ENCODE peak calls at places on chromosomes 11 and 22, in six cellular contexts. J, Z, M, F, P and L are unnamed samples.

GRCh38 chr22:17846326-17846992 is 72.2 kb upstream of the BID start:
- DNase-seq in P (no peak), J (no peak), Z (no peak), F (peak; percentile 58), M (no peak), L (no peak)

GRCh38 chr11:17528181-17528691 is 16.0 kb downstream of the USH1C start:
- DNase-seq in P (peak; percentile 28), M (no peak), F (peak; percentile 62), Z (no peak), J (peak; percentile 76), L (peak; percentile 38)

GRCh38 chr11:63592975-63593395 is 21.2 kb downstream of the PLAAT3 start:
- DNase-seq in M (no peak), J (peak; percentile 62), P (peak; percentile 44), F (peak; percentile 54), Z (no peak), L (no peak)

GRCh38 chr11:119157088-119157487 is 8.2 kb downstream of the ABCG4 start:
- DNase-seq in M (no peak), F (no peak), P (no peak), Z (no peak), J (no peak), L (no peak)

GRCh38 chr11:14424096-14424495 is 65.1 kb upstream of the RRAS2 start:
- DNase-seq in F (peak; percentile 43), Z (no peak), M (no peak), J (peak; percentile 49), P (peak; percentile 80), L (peak; percentile 80)

GRCh38 chr11:115256326-115257197 is 247.7 kb downstream of the CADM1 start:
- DNase-seq in M (no peak), F (no peak), Z (no peak), J (peak; percentile 79), P (no peak), L (peak; percentile 14)

GRCh38 chr22:44815099-44816070 is 63.0 kb downstream of the ARHGAP8 start:
- DNase-seq in M (no peak), Z (no peak), F (no peak), P (no peak), J (no peak), L (no peak)

GRCh38 chr11:31956310-31956709 is 134.6 kb upstream of the RCN1 start:
- DNase-seq in P (peak; percentile 36), Z (no peak), J (no peak), M (no peak), F (no peak), L (no peak)

GRCh38 chr11:101510608-101511007 is 73.2 kb downstream of the TRPC6 start:
- DNase-seq in F (no peak), M (no peak), P (no peak), Z (no peak), J (no peak), L (no peak)

GRCh38 chr11:125971618-125972017 is 25.8 kb downstream of the VSIG10L2 start:
- DNase-seq in J (peak; percentile 11), F (no peak), M (no peak), Z (no peak), P (no peak), L (no peak)

GRCh38 chr11:20731676-20732075 is 62.3 kb downstream of the NELL1 start:
- DNase-seq in M (no peak), Z (no peak), P (no peak), J (no peak), F (no peak), L (no peak)

GRCh38 chr22:22720201-22720723 is 75.8 kb downstream of the GGTLC2 start:
- DNase-seq in F (peak; percentile 69), M (no peak), J (peak; percentile 87), P (peak; percentile 34), Z (peak; percentile 21), L (peak; percentile 22)

GRCh38 chr11:103546236-103546635 is 437.0 kb downstream of the DYNC2H1 start:
- DNase-seq in P (peak; percentile 67), Z (no peak), M (no peak), J (no peak), F (no peak), L (no peak)

GRCh38 chr11:39209966-39210365 is 2249.5 kb downstream of the LRRC4C start:
- DNase-seq in Z (no peak), J (no peak), M (no peak), P (no peak), F (no peak), L (no peak)

GRCh38 chr22:42275176-42275575 is 4.7 kb upstream of the TCF20 start:
- DNase-seq in F (no peak), J (no peak), P (no peak), Z (no peak), M (no peak), L (no peak)

GRCh38 chr11:13355191-13355590 is 77.6 kb downstream of the BMAL1 start:
- DNase-seq in Z (no peak), J (no peak), P (no peak), M (no peak), F (peak; percentile 11), L (no peak)

GRCh38 chr11:87972133-87972532 is 203.1 kb downstream of the RAB38 start:
- DNase-seq in M (no peak), P (no peak), J (no peak), Z (no peak), F (no peak), L (no peak)

GRCh38 chr22:32707971-32708370 is 93.5 kb upstream of the TIMP3 start:
- DNase-seq in J (no peak), M (no peak), P (no peak), Z (no peak), F (no peak), L (no peak)

GRCh38 chr11:75577198-75577597 is 15.1 kb downstream of the SERPINH1 start:
- DNase-seq in P (peak; percentile 38), Z (no peak), F (peak; percentile 63), J (peak; percentile 65), M (no peak), L (peak; percentile 40)

GRCh38 chr11:125623064-125623463 is 1.9 kb upstream of the CHEK1 start:
- DNase-seq in P (no peak), J (no peak), M (no peak), Z (no peak), F (peak; percentile 54), L (no peak)

GRCh38 chr11:69820441-69820840 is 1.2 kb upstream of the FGF3 start:
- DNase-seq in Z (no peak), P (no peak), J (no peak), M (no peak), F (no peak), L (no peak)

GRCh38 chr11:945986-946385 is 20.3 kb downstream of the AP2A2 start:
- DNase-seq in F (peak; percentile 97), Z (peak; percentile 84), M (no peak), P (no peak), J (peak; percentile 88), L (peak; percentile 37)

GRCh38 chr11:120740424-120740823 is 228.9 kb downstream of the GRIK4 start:
- DNase-seq in F (no peak), P (no peak), M (no peak), J (no peak), Z (no peak), L (no peak)

GRCh38 chr11:45774023-45774655 is 30.8 kb upstream of the SLC35C1 start:
- DNase-seq in F (no peak), M (no peak), Z (no peak), J (no peak), P (no peak), L (no peak)

GRCh38 chr11:8273281-8273680 is 9.6 kb upstream of the LMO1 start:
- DNase-seq in J (no peak), F (no peak), P (peak; percentile 29), M (no peak), Z (no peak), L (no peak)

GRCh38 chr22:38733329-38734202 is 22.2 kb downstream of the SUN2 start:
- DNase-seq in P (peak; percentile 55), J (no peak), F (peak; percentile 50), Z (no peak), M (no peak), L (peak; percentile 35)

GRCh38 chr11:10294289-10294953 is 402 bp upstream of the SBF2 start:
- DNase-seq in Z (no peak), P (peak; percentile 87), M (no peak), J (peak; percentile 66), F (peak; percentile 71), L (peak; percentile 86)
- H3K18ac ChIP-seq in Z (peak overlapping the region; percentile 95), P (peak overlapping the region; percentile 58), M (peak overlapping the region; percentile 93), J (peak overlapping the region; percentile 78), F (peak overlapping the region; percentile 100), L (peak overlapping the region; percentile 99)

DNA sequence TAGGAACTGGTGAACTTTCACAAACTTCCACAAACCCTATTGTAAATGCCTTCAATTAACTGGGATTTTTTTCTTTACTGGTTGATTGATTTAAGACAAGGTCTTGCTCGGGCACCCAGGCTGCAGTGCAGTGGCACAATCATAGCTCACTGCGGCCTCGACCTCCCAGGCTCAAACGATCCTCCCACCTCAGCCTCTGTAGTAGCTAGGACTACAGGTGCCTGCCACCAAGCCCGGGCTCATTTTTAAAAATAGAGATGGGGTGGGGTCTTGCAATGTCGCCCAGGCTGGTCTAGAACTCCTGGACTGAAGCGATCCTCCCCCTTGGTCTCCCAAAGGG is 35.7 kb upstream of the POLA2 start:
- DNase-seq in M (no peak), P (no peak), J (no peak), F (no peak), Z (no peak), L (no peak)
- H3K4me3 ChIP-seq in M (peak overlapping the region; percentile 60), P (no peak overlapping the region), J (no peak overlapping the region), F (no peak overlapping the region), Z (peak overlapping the region; percentile 70), L (peak overlapping the region; percentile 76)

GRCh38 chr11:122123258-122123929 is 7.4 kb upstream of the BLID start:
- DNase-seq in Z (no peak), J (no peak), M (no peak), P (no peak), F (no peak), L (no peak)

GRCh38 chr11:122115520-122116343 is at the start of gene BLID:
- DNase-seq in J (peak; percentile 70), F (peak; percentile 73), Z (no peak), P (peak; percentile 46), M (no peak), L (peak; percentile 54)

GRCh38 chr11:122116591-122116990 is 576 bp upstream of the BLID start:
- DNase-seq in P (no peak), J (no peak), F (no peak), M (no peak), Z (no peak), L (no peak)

GRCh38 chr11:122122179-122122578 is 6.2 kb upstream of the BLID start:
- DNase-seq in J (no peak), M (no peak), F (no peak), Z (no peak), P (no peak), L (peak; percentile 58)

DNA sequence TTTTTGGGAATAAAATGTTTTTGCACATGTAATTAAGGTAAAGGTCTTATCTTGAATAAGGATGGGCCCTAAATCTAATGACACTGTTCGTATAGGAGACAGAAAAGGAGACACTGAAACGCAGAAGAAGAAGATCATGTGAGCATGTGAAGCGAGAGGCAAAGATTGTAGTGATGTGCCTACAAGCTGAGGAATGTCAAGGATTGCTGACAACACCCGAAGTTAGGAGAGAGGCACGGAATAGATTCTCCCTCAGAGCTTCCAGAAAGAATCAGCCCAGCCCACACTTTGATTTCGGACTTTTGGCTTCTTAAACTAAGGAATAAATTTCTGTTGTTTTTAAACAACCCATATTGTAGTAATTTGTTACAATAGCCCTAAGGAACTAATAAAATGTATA is 4.1 kb upstream of the BLID start:
- DNase-seq in Z (no peak), M (no peak), F (no peak), P (no peak), J (no peak), L (no peak)
- H3K27ac ChIP-seq in Z (no peak overlapping the region), M (no peak overlapping the region), F (no peak overlapping the region), P (peak overlapping the region; percentile 26), J (no peak overlapping the region), L (no peak overlapping the region)

GRCh38 chr11:72405009-72405408 is 29.3 kb downstream of the CLPB start:
- DNase-seq in Z (no peak), J (no peak), F (peak; percentile 4), P (no peak), M (no peak), L (no peak)
- H3K18ac ChIP-seq in Z (no peak overlapping the region), J (no peak overlapping the region), F (no peak overlapping the region), P (no peak overlapping the region), M (no peak overlapping the region), L (no peak overlapping the region)

GRCh38 chr11:47044112-47044511 is 107.6 kb downstream of the CSTPP1 start:
- DNase-seq in M (no peak), P (no peak), Z (no peak), F (no peak), J (no peak), L (no peak)
- H3K4me3 ChIP-seq in M (no peak overlapping the region), P (no peak overlapping the region), Z (no peak overlapping the region), F (no peak overlapping the region), J (no peak overlapping the region), L (no peak overlapping the region)